ENCODE peak calls at places on chromosomes 4 and X, in six cellular contexts. T is transverse colon, M is A549, G is suprapubic skin, H is sigmoid colon, P is HepG2. X is an unnamed sample.

GRCh38 chr4:98659106-98659592 is 738 bp upstream of the TSPAN5 start:
- DNase-seq in G (no peak), T (no peak), M (peak), P (no peak), H (no peak), X (peak)

GRCh38 chr4:128648021-128648420 is 161.5 kb upstream of the JADE1 start:
- DNase-seq in T (no peak), H (no peak), M (no peak), G (no peak), P (no peak), X (no peak)

GRCh38 chr4:115655626-115656025 is 542.2 kb upstream of the NDST4 start:
- DNase-seq in M (no peak), P (no peak), T (no peak), H (no peak), G (no peak), X (no peak)

GRCh38 chr4:53646792-53647191 is 55.5 kb upstream of the LNX1 start:
- DNase-seq in P (no peak), G (no peak), H (no peak), M (no peak), T (peak), X (no peak)

GRCh38 chr4:77699731-77700210 is 94.2 kb downstream of the CXCL13 start:
- DNase-seq in G (no peak), H (no peak), M (peak), P (peak), T (no peak), X (no peak)

GRCh38 chrX:64850371-64851082 is 125.7 kb downstream of the ZC4H2 start:
- DNase-seq in P (no peak), M (no peak), T (no peak), H (no peak), G (no peak), X (no peak)

GRCh38 chr4:89031272-89031671 is 25.7 kb downstream of the FAM13A start:
- DNase-seq in H (no peak), G (no peak), T (no peak), P (no peak), M (no peak), X (no peak)

GRCh38 chrX:39642071-39642470 is 455.7 kb downstream of the BCOR start:
- DNase-seq in G (no peak), T (no peak), M (no peak), H (no peak), P (peak), X (peak)

GRCh38 chr4:77433102-77433733 is 172.4 kb upstream of the CXCL13 start:
- DNase-seq in H (no peak), T (no peak), G (no peak), M (peak), P (peak), X (no peak)

DNA sequence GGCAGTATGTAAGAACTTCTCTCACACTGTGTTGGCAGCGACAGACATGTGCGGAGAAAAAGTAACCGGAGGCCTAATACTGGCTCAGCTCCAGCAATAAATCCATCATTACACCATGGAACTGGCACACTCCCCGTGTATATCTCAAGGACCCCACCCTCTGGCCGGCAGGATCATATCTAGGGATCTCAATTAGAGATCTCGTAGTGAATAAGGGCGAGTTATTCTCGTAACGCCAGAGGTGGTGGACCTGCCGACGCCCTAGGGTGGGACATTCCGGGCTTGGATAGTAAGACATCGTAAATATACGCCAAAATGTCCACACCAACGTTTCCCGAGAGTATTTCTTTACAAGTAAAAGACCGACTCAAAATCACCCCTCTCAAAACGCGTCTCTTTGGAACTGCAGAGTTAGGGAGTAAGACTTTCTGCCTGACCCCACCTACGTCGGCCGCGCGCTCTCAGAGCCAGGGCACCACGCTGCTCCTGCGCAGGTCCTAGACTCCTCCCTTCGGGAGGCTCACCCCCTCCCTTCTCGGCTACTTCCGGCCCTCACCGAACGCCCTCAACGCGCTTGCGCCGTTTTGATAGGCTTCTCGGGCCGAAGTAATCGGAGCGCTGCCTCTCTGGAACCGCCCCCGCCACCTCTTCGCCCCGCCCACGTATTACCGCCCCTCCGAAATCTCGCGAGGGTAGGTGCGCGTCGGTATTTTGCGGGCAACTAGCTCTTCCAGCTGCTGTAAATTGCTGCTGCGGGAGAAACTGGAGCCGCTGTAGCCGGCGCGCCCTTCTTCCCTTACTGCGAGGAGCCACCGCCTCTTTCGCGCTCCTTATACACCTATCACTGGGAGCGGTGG is at the start of gene WDR44:
- DNase-seq in H (peak), G (peak), T (peak), M (peak), P (peak), X (peak)
- TF ChIP-seq POLR2A in H (peak), G (no peak), T (peak), M (peak), P (peak), X (peak)

DNA sequence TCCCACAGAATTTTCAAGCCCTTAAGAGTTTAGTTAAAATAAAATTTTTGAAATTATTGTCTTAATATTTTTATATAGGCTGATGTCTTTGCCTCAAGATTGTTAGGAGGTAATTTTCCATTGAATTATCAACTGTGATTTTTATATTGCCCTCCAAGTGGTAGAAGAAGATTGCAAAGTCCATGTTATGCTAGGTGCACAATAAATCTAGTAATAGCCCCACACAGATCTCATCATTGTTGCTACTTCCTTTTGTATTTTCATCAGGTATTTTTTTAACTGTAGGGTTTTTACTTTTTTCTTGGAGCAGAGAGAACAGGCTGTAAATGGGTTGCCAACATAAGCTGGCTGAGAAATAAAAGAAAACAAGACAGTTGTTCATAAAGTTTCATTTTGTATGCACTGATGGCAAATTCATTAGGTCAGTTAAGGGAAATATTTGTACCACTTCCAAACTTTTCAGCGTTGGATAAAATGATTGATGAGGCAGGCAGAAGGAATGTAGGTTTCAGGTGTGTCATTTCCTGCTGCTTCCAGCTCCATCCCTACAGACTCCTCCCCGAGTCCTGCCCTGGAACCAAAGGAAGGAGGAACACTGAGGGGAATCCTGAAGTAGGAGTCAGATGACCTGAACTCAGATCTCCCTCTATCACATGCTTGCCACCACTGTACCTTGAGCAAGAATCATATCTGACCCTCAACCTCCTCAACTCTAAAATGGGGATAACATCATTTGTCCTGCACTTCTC is 105.5 kb downstream of the PRRG1 start:
- DNase-seq in M (peak), G (no peak), H (no peak), T (peak), P (no peak), X (no peak)
- TF ChIP-seq EP300 in M (no peak), G (no peak), H (no peak), T (no peak), P (no peak), X (no peak)

GRCh38 chrX:54945224-54945623 is 24.6 kb downstream of the TRO start:
- DNase-seq in H (no peak), P (no peak), M (no peak), T (no peak), G (no peak), X (no peak)

GRCh38 chrX:54944816-54945215 is 24.2 kb downstream of the TRO start:
- DNase-seq in P (no peak), H (no peak), M (no peak), T (no peak), G (no peak), X (no peak)
- H3K4me3 ChIP-seq in P (no peak), H (no peak), M (no peak), T (no peak), G (no peak), X (no peak)

GRCh38 chrX:41084360-41085104 is 713 bp upstream of the USP9X start:
- DNase-seq in M (peak), T (peak), G (peak), H (peak), P (peak), X (peak)
- TF ChIP-seq POLR2A in M (peak), T (peak), G (no peak), H (peak), P (peak), X (peak)